ENCODE peak calls at places on chromosome 20, in five cellular contexts. One of them, this sample, is unnamed.
A peak's percentile ranks its signal among the peaks of the same experiment; 100 is the strongest.

GRCh38 chr20:21396921-21397340 is 395 bp downstream of the NKX2-4 start:
- DNase-seq in left lung: no peak
- DNase-seq in fibroblast of mammary gland: no peak
- DNase-seq in nephron progenitor cell: peak; percentile 51
- DNase-seq in fibroblast of the aortic adventitia: no peak
- DNase-seq in this sample: no peak

GRCh38 chr20:20824924-20825584 is 112.6 kb upstream of the RALGAPA2 start:
- DNase-seq in left lung: peak; percentile 67
- DNase-seq in fibroblast of mammary gland: peak; percentile 34
- DNase-seq in nephron progenitor cell: peak; percentile 72
- DNase-seq in fibroblast of the aortic adventitia: peak; percentile 41
- DNase-seq in this sample: peak; percentile 33

GRCh38 chr20:63733579-63734081 is 2.8 kb upstream of the LIME1 start:
- DNase-seq in left lung: no peak
- DNase-seq in fibroblast of mammary gland: no peak
- DNase-seq in nephron progenitor cell: no peak
- DNase-seq in fibroblast of the aortic adventitia: no peak
- DNase-seq in this sample: no peak

GRCh38 chr20:10707791-10708190 is 34.0 kb upstream of the JAG1 start:
- DNase-seq in left lung: no peak
- DNase-seq in fibroblast of mammary gland: no peak
- DNase-seq in nephron progenitor cell: no peak
- DNase-seq in fibroblast of the aortic adventitia: no peak
- DNase-seq in this sample: no peak

GRCh38 chr20:50295345-50295744 is 104.7 kb downstream of the CEBPB start:
- DNase-seq in left lung: no peak
- DNase-seq in fibroblast of mammary gland: no peak
- DNase-seq in nephron progenitor cell: no peak
- DNase-seq in fibroblast of the aortic adventitia: no peak
- DNase-seq in this sample: no peak

GRCh38 chr20:21315138-21315537 is 12.0 kb downstream of the XRN2 start:
- DNase-seq in left lung: no peak
- DNase-seq in fibroblast of mammary gland: peak; percentile 90
- DNase-seq in nephron progenitor cell: no peak
- DNase-seq in fibroblast of the aortic adventitia: peak; percentile 96
- DNase-seq in this sample: no peak

GRCh38 chr20:14288341-14289330 is 48.8 kb downstream of the FLRT3 start:
- DNase-seq in left lung: no peak
- DNase-seq in fibroblast of mammary gland: peak; percentile 86
- DNase-seq in nephron progenitor cell: no peak
- DNase-seq in fibroblast of the aortic adventitia: peak; percentile 26
- DNase-seq in this sample: no peak

GRCh38 chr20:63657260-63657936 is 714 bp upstream of the RTEL1 start:
- DNase-seq in left lung: no peak
- DNase-seq in fibroblast of mammary gland: peak; percentile 20
- DNase-seq in nephron progenitor cell: no peak
- DNase-seq in fibroblast of the aortic adventitia: no peak
- DNase-seq in this sample: no peak

GRCh38 chr20:38751360-38751976 is 3.2 kb downstream of the ACTR5 start:
- DNase-seq in left lung: no peak
- DNase-seq in fibroblast of mammary gland: peak; percentile 49
- DNase-seq in nephron progenitor cell: no peak
- DNase-seq in fibroblast of the aortic adventitia: peak; percentile 66
- DNase-seq in this sample: no peak
- TF ChIP-seq CTCF in left lung: no peak
- TF ChIP-seq CTCF in fibroblast of mammary gland: peak; percentile 71
- TF ChIP-seq CTCF in nephron progenitor cell: peak; percentile 63
- TF ChIP-seq CTCF in fibroblast of the aortic adventitia: peak; percentile 74
- TF ChIP-seq CTCF in this sample: peak; percentile 68

GRCh38 chr20:59743767-59744485 is 139.6 kb downstream of the PHACTR3 start:
- DNase-seq in left lung: no peak
- DNase-seq in fibroblast of mammary gland: no peak
- DNase-seq in nephron progenitor cell: no peak
- DNase-seq in fibroblast of the aortic adventitia: no peak
- DNase-seq in this sample: no peak
- TF ChIP-seq CTCF in left lung: no peak
- TF ChIP-seq CTCF in fibroblast of mammary gland: no peak
- TF ChIP-seq CTCF in nephron progenitor cell: no peak
- TF ChIP-seq CTCF in fibroblast of the aortic adventitia: no peak
- TF ChIP-seq CTCF in this sample: no peak

GRCh38 chr20:37245181-37245580 is 16.4 kb downstream of the GHRH start:
- DNase-seq in left lung: no peak
- DNase-seq in fibroblast of mammary gland: no peak
- DNase-seq in nephron progenitor cell: no peak
- DNase-seq in fibroblast of the aortic adventitia: no peak
- DNase-seq in this sample: no peak

GRCh38 chr20:37242503-37242902 is 19.1 kb downstream of the GHRH start:
- DNase-seq in left lung: no peak
- DNase-seq in fibroblast of mammary gland: peak; percentile 9
- DNase-seq in nephron progenitor cell: no peak
- DNase-seq in fibroblast of the aortic adventitia: no peak
- DNase-seq in this sample: no peak

GRCh38 chr20:37243937-37244571 is 17.6 kb downstream of the GHRH start:
- DNase-seq in left lung: no peak
- DNase-seq in fibroblast of mammary gland: no peak
- DNase-seq in nephron progenitor cell: no peak
- DNase-seq in fibroblast of the aortic adventitia: peak; percentile 17
- DNase-seq in this sample: no peak

GRCh38 chr20:37244572-37244957 is 17.0 kb downstream of the GHRH start:
- DNase-seq in left lung: no peak
- DNase-seq in fibroblast of mammary gland: no peak
- DNase-seq in nephron progenitor cell: no peak
- DNase-seq in fibroblast of the aortic adventitia: no peak
- DNase-seq in this sample: no peak

DNA sequence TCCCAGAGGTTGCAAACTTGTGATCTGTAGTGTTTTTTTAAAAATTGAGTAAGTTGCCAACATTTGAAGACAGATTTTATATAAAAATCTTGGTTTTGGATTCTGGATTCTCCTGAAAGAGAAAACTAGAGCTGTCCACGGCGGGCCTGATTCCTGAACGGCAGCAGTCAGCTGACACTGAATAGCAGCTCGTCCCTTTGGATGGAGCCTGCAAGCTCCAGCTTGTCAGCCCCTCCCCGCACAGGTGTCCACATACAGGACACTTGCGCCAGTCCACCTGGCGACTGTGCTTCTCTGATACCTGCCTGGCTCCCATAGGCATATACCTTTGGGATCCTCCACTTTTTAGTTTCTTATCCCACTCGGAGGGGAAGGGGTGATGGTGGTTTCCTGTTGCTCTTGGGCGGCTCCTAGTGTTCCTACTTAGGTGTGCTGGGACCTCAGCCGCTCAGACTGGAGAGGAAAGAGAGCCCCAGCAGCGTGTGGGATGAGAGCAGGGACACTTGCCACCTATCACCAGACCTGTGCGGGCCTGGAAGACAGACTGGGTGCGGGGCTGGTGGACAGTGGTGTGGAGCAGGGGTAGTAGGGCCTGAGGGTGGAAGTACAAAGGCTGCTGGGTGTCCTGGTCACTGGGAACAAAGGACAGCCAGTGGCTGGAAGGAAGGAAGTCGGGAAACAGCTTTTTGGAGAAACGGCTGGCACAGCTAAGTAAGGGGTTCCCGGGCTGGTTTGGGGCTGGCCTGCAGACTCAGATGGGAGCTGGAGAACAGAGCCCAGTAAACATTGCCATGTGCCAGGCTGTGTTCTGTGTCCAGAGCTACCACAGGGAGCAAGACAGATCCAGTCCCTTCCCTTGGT is 18.3 kb downstream of the GHRH start:
- DNase-seq in left lung: no peak
- DNase-seq in fibroblast of mammary gland: no peak
- DNase-seq in nephron progenitor cell: no peak
- DNase-seq in fibroblast of the aortic adventitia: no peak
- DNase-seq in this sample: no peak
- TF ChIP-seq CTCF in left lung: no peak
- TF ChIP-seq CTCF in fibroblast of mammary gland: no peak
- TF ChIP-seq CTCF in nephron progenitor cell: peak; percentile 16
- TF ChIP-seq CTCF in fibroblast of the aortic adventitia: no peak
- TF ChIP-seq CTCF in this sample: peak; percentile 11

GRCh38 chr20:58388882-58389323 is at the start of gene VAPB:
- DNase-seq in left lung: peak; percentile 96
- DNase-seq in fibroblast of mammary gland: peak; percentile 93
- DNase-seq in nephron progenitor cell: peak; percentile 97
- DNase-seq in fibroblast of the aortic adventitia: peak; percentile 96
- DNase-seq in this sample: peak; percentile 27
- TF ChIP-seq CTCF in left lung: no peak
- TF ChIP-seq CTCF in fibroblast of mammary gland: no peak
- TF ChIP-seq CTCF in nephron progenitor cell: no peak
- TF ChIP-seq CTCF in fibroblast of the aortic adventitia: no peak
- TF ChIP-seq CTCF in this sample: no peak

DNA sequence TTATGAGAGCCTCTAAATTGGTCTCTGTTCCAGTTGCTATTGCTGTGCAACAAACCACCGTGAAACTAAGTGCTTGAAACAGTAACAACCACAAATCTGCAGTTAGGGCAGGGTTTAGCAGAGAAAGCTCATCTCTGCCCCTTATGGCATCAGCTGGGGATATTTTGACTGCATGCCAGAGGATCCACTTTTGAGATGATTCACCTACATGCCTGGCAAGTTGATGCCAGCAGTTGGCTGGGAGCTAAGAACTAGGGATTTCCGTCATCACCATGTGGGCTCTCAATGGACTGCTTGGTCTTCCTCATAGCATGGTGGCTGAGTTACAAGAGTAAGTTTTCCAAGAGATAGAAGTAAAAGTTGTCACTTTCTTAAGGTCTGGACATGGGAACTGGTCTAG is 35.1 kb downstream of the PLCB4 start:
- DNase-seq in left lung: no peak
- DNase-seq in fibroblast of mammary gland: peak; percentile 23
- DNase-seq in nephron progenitor cell: no peak
- DNase-seq in fibroblast of the aortic adventitia: no peak
- DNase-seq in this sample: no peak
- TF ChIP-seq CTCF in left lung: no peak
- TF ChIP-seq CTCF in fibroblast of mammary gland: no peak
- TF ChIP-seq CTCF in nephron progenitor cell: no peak
- TF ChIP-seq CTCF in fibroblast of the aortic adventitia: no peak
- TF ChIP-seq CTCF in this sample: no peak